ENCODE peak calls at places on chromosomes 4 and X, in ten cellular contexts. S is BJ, D is breast epithelium, A is upper lobe of right lung, T is lower lobe of right lung, L is mesothelial cell of epicardium, X is tibial nerve, C is astrocyte, V is mammary epithelial cell, I is stomach. N is an unnamed sample.

GRCh38 chr4:77025643-77026321 is 50.0 kb downstream of the CCNI start:
- DNase-seq in S (no peak), D (no peak), A (no peak), T (no peak), L (no peak), X (no peak), C (peak; percentile 76), V (peak; percentile 55), I (no peak), N (no peak)

GRCh38 chr4:8148785-8149435 is 9.7 kb downstream of the ABLIM2 start:
- DNase-seq in S (no peak), D (no peak), A (no peak), T (no peak), L (no peak), X (no peak), C (no peak), V (no peak), I (no peak), N (no peak)

GRCh38 chrX:41759817-41760216 is 35.8 kb downstream of the GPR82 start:
- DNase-seq in S (no peak), D (no peak), A (no peak), T (no peak), L (no peak), X (no peak), C (no peak), V (peak; percentile 3), I (no peak), N (peak; percentile 3)

GRCh38 chrX:110241816-110242215 is 76.1 kb downstream of the AMMECR1 start:
- DNase-seq in S (no peak), D (no peak), A (no peak), T (no peak), L (no peak), X (no peak), C (peak; percentile 41), V (no peak), I (peak; percentile 64), N (no peak)

GRCh38 chr4:161496-162284 is 37.4 kb downstream of the ZNF718 start:
- DNase-seq in S (no peak), D (no peak), A (no peak), T (no peak), L (no peak), X (no peak), C (no peak), V (no peak), I (no peak), N (peak; percentile 6)

GRCh38 chr4:70714061-70714468 is 7.7 kb upstream of the RUFY3 start:
- DNase-seq in S (no peak), D (no peak), A (no peak), T (no peak), L (no peak), X (no peak), C (no peak), V (no peak), I (no peak), N (no peak)

GRCh38 chrX:38805294-38806053 is 4.2 kb downstream of the MID1IP1 start:
- DNase-seq in S (no peak), D (peak; percentile 63), A (peak; percentile 88), T (peak; percentile 82), L (peak; percentile 55), X (peak; percentile 44), C (peak; percentile 58), V (peak; percentile 70), I (peak; percentile 74), N (peak; percentile 79)

GRCh38 chr4:34972189-34972588 is 1272.1 kb downstream of the ARAP2 start:
- DNase-seq in S (no peak), D (no peak), A (no peak), T (no peak), L (no peak), X (no peak), C (no peak), V (no peak), I (no peak), N (no peak)

DNA sequence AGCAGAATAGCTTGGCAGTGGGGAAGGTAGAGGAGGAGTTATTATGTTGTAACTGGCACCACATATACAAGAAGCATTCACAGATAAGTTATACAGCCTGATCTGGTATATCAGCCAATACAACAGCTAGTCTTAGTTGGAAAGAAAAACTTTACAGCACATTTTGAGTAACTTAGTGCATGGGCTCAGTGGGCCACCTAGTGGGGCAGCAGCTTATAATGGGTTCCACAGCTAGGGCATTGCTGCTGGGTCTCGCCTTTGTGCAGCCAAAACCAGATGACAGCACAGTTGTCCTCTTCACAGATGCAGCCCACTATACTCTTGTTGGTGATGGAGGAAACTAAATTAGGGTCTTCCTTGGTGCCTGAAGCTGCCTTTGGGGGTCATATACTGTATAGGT is 448.1 kb upstream of the RASGEF1B start:
- DNase-seq in S (no peak), D (no peak), A (no peak), T (no peak), L (no peak), X (no peak), C (no peak), V (no peak), I (no peak), N (no peak)
- TF ChIP-seq CTCF in S (no peak), D (no peak), A (no peak), T (no peak), L (no peak), X (no peak), C (no peak), V (no peak), I (no peak), N (peak; percentile 30)

DNA sequence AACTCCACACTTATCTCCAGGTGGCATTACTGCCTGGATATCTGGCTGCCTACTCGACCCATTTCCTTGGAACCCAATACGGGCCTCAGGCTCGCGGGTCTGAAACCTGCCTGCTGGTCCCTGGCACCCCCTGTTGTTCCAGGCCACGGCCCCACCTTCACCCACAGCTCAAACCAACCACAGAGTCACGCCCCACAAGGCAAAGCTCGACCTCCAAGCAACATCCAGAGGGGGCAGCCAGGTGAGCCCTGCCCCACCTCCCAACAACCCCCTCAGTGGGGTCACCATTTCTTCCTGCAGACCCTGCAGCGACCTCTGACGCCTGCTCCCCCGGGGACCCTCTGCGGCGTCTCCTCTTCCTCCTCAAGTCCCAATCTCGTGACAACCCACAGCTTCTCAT is 76.2 kb downstream of the WFS1 start:
- DNase-seq in S (no peak), D (no peak), A (no peak), T (no peak), L (no peak), X (no peak), C (no peak), V (no peak), I (no peak), N (no peak)
- TF ChIP-seq CTCF in S (no peak), D (no peak), A (no peak), T (no peak), L (no peak), X (no peak), C (no peak), V (no peak), I (no peak), N (no peak)

GRCh38 chr4:181957088-181957487 is 286.1 kb upstream of the TENM3 start:
- DNase-seq in S (peak; percentile 65), D (no peak), A (no peak), T (no peak), L (peak; percentile 46), X (no peak), C (peak; percentile 95), V (peak; percentile 45), I (no peak), N (no peak)

GRCh38 chr4:181958435-181958834 is 284.8 kb upstream of the TENM3 start:
- DNase-seq in S (no peak), D (no peak), A (no peak), T (no peak), L (no peak), X (no peak), C (peak; percentile 22), V (no peak), I (no peak), N (no peak)

GRCh38 chr4:181959121-181959520 is 284.1 kb upstream of the TENM3 start:
- DNase-seq in S (no peak), D (no peak), A (no peak), T (no peak), L (no peak), X (no peak), C (peak; percentile 89), V (peak; percentile 87), I (no peak), N (no peak)

GRCh38 chr4:181962321-181962720 is 280.9 kb upstream of the TENM3 start:
- DNase-seq in S (no peak), D (no peak), A (no peak), T (no peak), L (no peak), X (no peak), C (peak; percentile 61), V (no peak), I (no peak), N (no peak)

GRCh38 chr4:181960384-181960783 is 282.8 kb upstream of the TENM3 start:
- DNase-seq in S (no peak), D (no peak), A (no peak), T (no peak), L (no peak), X (no peak), C (no peak), V (no peak), I (no peak), N (no peak)
- TF ChIP-seq CTCF in S (no peak), D (no peak), A (no peak), T (no peak), L (no peak), X (no peak), C (no peak), V (no peak), I (no peak), N (no peak)

GRCh38 chrX:135086197-135086854 is 34.0 kb downstream of the ETDB start:
- DNase-seq in S (no peak), D (no peak), A (no peak), T (no peak), L (no peak), X (no peak), C (peak; percentile 34), V (peak; percentile 68), I (peak; percentile 31), N (no peak)
- TF ChIP-seq CTCF in S (peak; percentile 62), D (peak; percentile 34), A (peak; percentile 58), T (peak; percentile 56), L (no peak), X (peak; percentile 51), C (peak; percentile 57), V (peak; percentile 74), I (peak; percentile 29), N (peak; percentile 76)

GRCh38 chrX:31271615-31272471 is 200.0 kb upstream of the FTHL17 start:
- DNase-seq in S (no peak), D (no peak), A (no peak), T (no peak), L (no peak), X (no peak), C (peak; percentile 25), V (peak; percentile 49), I (no peak), N (no peak)

GRCh38 chrX:31266172-31267076 is 194.6 kb upstream of the FTHL17 start:
- DNase-seq in S (no peak), D (no peak), A (peak; percentile 82), T (peak; percentile 66), L (peak; percentile 51), X (peak; percentile 29), C (no peak), V (peak; percentile 43), I (peak; percentile 65), N (peak; percentile 71)

GRCh38 chrX:31269914-31270313 is 198.1 kb upstream of the FTHL17 start:
- DNase-seq in S (no peak), D (no peak), A (no peak), T (no peak), L (no peak), X (no peak), C (no peak), V (no peak), I (no peak), N (no peak)

GRCh38 chrX:31265383-31265782 is 193.5 kb upstream of the FTHL17 start:
- DNase-seq in S (no peak), D (no peak), A (no peak), T (no peak), L (no peak), X (no peak), C (no peak), V (no peak), I (no peak), N (no peak)

GRCh38 chrX:31268359-31268758 is 196.5 kb upstream of the FTHL17 start:
- DNase-seq in S (no peak), D (no peak), A (no peak), T (no peak), L (no peak), X (no peak), C (no peak), V (no peak), I (no peak), N (no peak)
- TF ChIP-seq CTCF in S (no peak), D (no peak), A (no peak), T (no peak), L (no peak), X (no peak), C (no peak), V (no peak), I (no peak), N (no peak)